ENCODE peak calls at places on chromosomes 12 and 14, in nine cellular contexts. D is lower lobe of right lung, E is adrenal gland, I is PC-3, M is sigmoid colon, U is bronchial epithelial cell, Y is IMR-90, G is body of pancreas, Q is A673. F is an unnamed sample.

GRCh38 chr14:89429206-89430091 is 12.4 kb upstream of the FOXN3 start:
- DNase-seq in D (no peak), E (no peak), I (no peak), M (peak; percentile 66), U (peak; percentile 65), Y (peak; percentile 19), G (no peak), Q (peak; percentile 9), F (no peak)

GRCh38 chr12:7374423-7375144 is 69.4 kb downstream of the CD163L1 start:
- DNase-seq in D (peak; percentile 61), E (peak; percentile 48), I (peak; percentile 48), M (peak; percentile 61), U (peak; percentile 20), Y (peak; percentile 6), G (peak; percentile 59), Q (peak; percentile 48), F (no peak)

GRCh38 chr14:101411151-101411550 is 150.1 kb upstream of the DIO3 start:
- DNase-seq in D (no peak), E (no peak), I (no peak), M (no peak), U (no peak), Y (no peak), G (no peak), Q (no peak), F (no peak)

GRCh38 chr12:79725987-79726386 is 35.2 kb upstream of the PAWR start:
- DNase-seq in D (no peak), E (no peak), I (peak; percentile 91), M (no peak), U (peak; percentile 95), Y (peak; percentile 84), G (no peak), Q (no peak), F (no peak)

GRCh38 chr14:101151226-101151929 is 247.9 kb upstream of the RTL1 start:
- DNase-seq in D (no peak), E (no peak), I (peak; percentile 90), M (no peak), U (peak; percentile 28), Y (no peak), G (no peak), Q (no peak), F (no peak)

GRCh38 chr12:12081836-12082497 is 11.2 kb downstream of the BCL2L14 start:
- DNase-seq in D (no peak), E (no peak), I (peak; percentile 52), M (no peak), U (peak; percentile 25), Y (peak; percentile 55), G (no peak), Q (peak; percentile 91), F (no peak)

GRCh38 chr12:45010051-45010450 is 40.8 kb downstream of the DBX2 start:
- DNase-seq in D (no peak), E (no peak), I (peak; percentile 7), M (no peak), U (peak; percentile 60), Y (no peak), G (no peak), Q (no peak), F (no peak)

GRCh38 chr12:10052111-10052913 is 21.8 kb downstream of the CLEC9A start:
- DNase-seq in D (no peak), E (no peak), I (no peak), M (no peak), U (no peak), Y (no peak), G (no peak), Q (no peak), F (no peak)

GRCh38 chr14:58118097-58118496 is 33.9 kb downstream of the ARMH4 start:
- DNase-seq in D (no peak), E (no peak), I (peak; percentile 77), M (no peak), U (peak; percentile 25), Y (no peak), G (no peak), Q (no peak), F (no peak)

GRCh38 chr12:20011200-20011599 is 357.1 kb upstream of the PDE3A start:
- DNase-seq in D (no peak), E (no peak), I (no peak), M (no peak), U (no peak), Y (no peak), G (no peak), Q (peak; percentile 30), F (peak; percentile 26)

GRCh38 chr12:54213084-54213483 is 24.3 kb upstream of the SMUG1 start:
- DNase-seq in D (no peak), E (no peak), I (no peak), M (no peak), U (no peak), Y (no peak), G (no peak), Q (no peak), F (no peak)

GRCh38 chr12:19757317-19757877 is 318.1 kb downstream of the AEBP2 start:
- DNase-seq in D (no peak), E (no peak), I (peak; percentile 49), M (no peak), U (peak; percentile 45), Y (peak; percentile 64), G (no peak), Q (peak; percentile 54), F (no peak)

GRCh38 chr12:26119391-26119981 is 5.4 kb downstream of the BHLHE41 start:
- DNase-seq in D (no peak), E (no peak), I (peak; percentile 88), M (no peak), U (peak; percentile 54), Y (peak; percentile 78), G (no peak), Q (peak; percentile 76), F (no peak)

GRCh38 chr12:54330442-54330841 is 5.5 kb downstream of the COPZ1 start:
- DNase-seq in D (no peak), E (no peak), I (no peak), M (no peak), U (no peak), Y (no peak), G (no peak), Q (no peak), F (no peak)

GRCh38 chr14:34450542-34450915 is 11.5 kb downstream of the SPTSSA start:
- DNase-seq in D (no peak), E (no peak), I (peak; percentile 79), M (no peak), U (no peak), Y (no peak), G (no peak), Q (no peak), F (no peak)

GRCh38 chr14:50501642-50502041 is 30.7 kb downstream of the MAP4K5 start:
- DNase-seq in D (no peak), E (no peak), I (peak; percentile 89), M (no peak), U (peak; percentile 84), Y (peak; percentile 81), G (no peak), Q (no peak), F (no peak)

GRCh38 chr14:52018252-52018651 is 28.9 kb downstream of the RTRAF start:
- DNase-seq in D (no peak), E (no peak), I (no peak), M (no peak), U (peak; percentile 23), Y (no peak), G (no peak), Q (no peak), F (no peak)

GRCh38 chr14:93073833-93074769 is 41.6 kb downstream of the ITPK1 start:
- DNase-seq in D (peak; percentile 70), E (no peak), I (no peak), M (no peak), U (peak; percentile 32), Y (peak; percentile 40), G (no peak), Q (peak; percentile 37), F (no peak)

GRCh38 chr12:3204716-3205617 is 127.8 kb downstream of the TSPAN9 start:
- DNase-seq in D (no peak), E (no peak), I (no peak), M (no peak), U (no peak), Y (no peak), G (no peak), Q (no peak), F (no peak)

GRCh38 chr12:3205742-3206519 is 128.8 kb downstream of the TSPAN9 start:
- DNase-seq in D (no peak), E (no peak), I (no peak), M (no peak), U (peak; percentile 28), Y (peak; percentile 17), G (peak; percentile 38), Q (no peak), F (no peak)

GRCh38 chr12:3207858-3208257 is 130.7 kb downstream of the TSPAN9 start:
- DNase-seq in D (no peak), E (no peak), I (no peak), M (no peak), U (no peak), Y (no peak), G (no peak), Q (no peak), F (no peak)

GRCh38 chr12:3207174-3207573 is 130.0 kb downstream of the TSPAN9 start:
- DNase-seq in D (no peak), E (no peak), I (no peak), M (no peak), U (no peak), Y (no peak), G (no peak), Q (no peak), F (no peak)

GRCh38 chr12:3206536-3207072 is 129.4 kb downstream of the TSPAN9 start:
- DNase-seq in D (no peak), E (no peak), I (no peak), M (no peak), U (no peak), Y (no peak), G (no peak), Q (no peak), F (no peak)
- H3K36me3 ChIP-seq in D (no peaks in the 10 kb centered on the region), E (no peaks in the 10 kb centered on the region), I (no peaks in the 10 kb centered on the region), M (no peaks in the 10 kb centered on the region), U (no peaks in the 10 kb centered on the region), Y (no peaks in the 10 kb centered on the region), G (no peaks in the 10 kb centered on the region), Q (no peaks in the 10 kb centered on the region), F (no peaks in the 10 kb centered on the region)

GRCh38 chr12:127355061-127355820 is 911.7 kb upstream of the TMEM132C start:
- DNase-seq in D (no peak), E (no peak), I (peak; percentile 76), M (no peak), U (peak; percentile 64), Y (no peak), G (no peak), Q (peak; percentile 44), F (no peak)
- TF ChIP-seq CTCF in D (peak; percentile 10), E (peak; percentile 16), I (peak; percentile 93), M (no peak), U (peak; percentile 58), Y (no peak), G (peak; percentile 15), Q (peak; percentile 63), F (no peak)

DNA sequence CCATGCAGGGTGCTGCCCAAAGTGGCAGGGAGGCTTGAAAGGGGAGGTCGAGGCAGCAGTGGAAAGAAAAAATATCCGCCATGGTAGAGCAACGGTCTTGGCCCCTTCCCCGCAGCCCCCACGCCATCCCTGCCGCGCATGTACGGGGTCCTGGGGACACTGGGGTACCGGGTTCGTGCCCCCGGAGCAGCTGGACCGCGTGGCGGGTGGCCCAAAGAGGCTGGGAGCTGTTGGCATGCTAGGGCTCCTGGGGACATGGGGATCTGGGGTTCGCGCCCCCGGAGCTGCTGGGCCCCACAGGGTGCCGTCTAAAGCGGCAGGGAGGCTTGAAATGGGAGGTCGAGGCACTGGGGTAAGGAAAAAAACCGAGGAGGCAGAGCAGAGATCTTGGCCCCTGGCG is 316.5 kb downstream of the ALG10 start:
- DNase-seq in D (no peak), E (no peak), I (no peak), M (no peak), U (no peak), Y (no peak), G (no peak), Q (no peak), F (no peak)
- H3K36me3 ChIP-seq in D (no peaks in the 10 kb centered on the region), E (no peaks in the 10 kb centered on the region), I (no peaks in the 10 kb centered on the region), M (no peaks in the 10 kb centered on the region), U (no peaks in the 10 kb centered on the region), Y (no peaks in the 10 kb centered on the region), G (no peaks in the 10 kb centered on the region), Q (no peaks in the 10 kb centered on the region), F (no peaks in the 10 kb centered on the region)

GRCh38 chr12:60977966-60978365 is 1282.2 kb upstream of the USP15 start:
- DNase-seq in D (no peak), E (no peak), I (peak; percentile 24), M (no peak), U (peak; percentile 5), Y (no peak), G (no peak), Q (peak; percentile 3), F (no peak)
- TF ChIP-seq CTCF in D (no peak), E (no peak), I (peak; percentile 48), M (no peak), U (peak; percentile 19), Y (no peak), G (no peak), Q (peak; percentile 40), F (no peak)

F was measured in ovary.